ENCODE peak calls at places on chromosomes 5 and 9, in nine cellular contexts. N is IMR-90; Z is type B pancreatic cell; T is T-helper 1 cell; D is right atrium auricular region; P is mammary epithelial cell; Y is stimulated activated CD4-positive, alpha-beta T cell treated with anti-CD3 and anti-CD28 coated beads, Interleukin-4, amount 100 ng/mL, for 1 hour; M is central memory CD8-positive, alpha-beta T cell; F is NCI-H1694 treated with DMSO at 0.1 percent for 48 hours. O is an unnamed sample.

GRCh38 chr9:7432989-7433388 is 366.6 kb downstream of the DMAC1 start:
- DNase-seq in N (no peak), Z (no peak), T (no peak), D (no peak), P (peak), Y (no peak), M (no peak), F (no peak), O (no peak)

GRCh38 chr5:176383961-176384360 is 4.4 kb downstream of the NOP16 start:
- DNase-seq in N (no peak), Z (no peak), T (no peak), D (no peak), P (no peak), Y (no peak), M (no peak), F (no peak), O (no peak)

GRCh38 chr5:144596517-144596916 is 425.8 kb downstream of the KCTD16 start:
- DNase-seq in N (no peak), Z (no peak), T (no peak), D (no peak), P (no peak), Y (no peak), M (no peak), F (no peak), O (no peak)

GRCh38 chr9:120696551-120697230 is 17.6 kb downstream of the MEGF9 start:
- DNase-seq in N (peak), Z (no peak), T (no peak), D (no peak), P (peak), Y (no peak), M (no peak), F (no peak), O (no peak)

GRCh38 chr5:157934600-157934999 is 75.7 kb upstream of the CLINT1 start:
- DNase-seq in N (no peak), Z (no peak), T (no peak), D (no peak), P (no peak), Y (no peak), M (no peak), F (no peak), O (no peak)

GRCh38 chr5:150694638-150695037 is 6.2 kb downstream of the RBM22 start:
- DNase-seq in N (peak), Z (no peak), T (no peak), D (no peak), P (peak), Y (no peak), M (no peak), F (no peak), O (no peak)

GRCh38 chr5:132437604-132438275 is 52.8 kb downstream of the IRF1 start:
- DNase-seq in N (peak), Z (no peak), T (peak), D (peak), P (no peak), Y (peak), M (no peak), F (no peak), O (peak)

GRCh38 chr5:174453690-174454089 is 270.7 kb upstream of the MSX2 start:
- DNase-seq in N (no peak), Z (no peak), T (no peak), D (no peak), P (no peak), Y (no peak), M (no peak), F (no peak), O (no peak)

GRCh38 chr9:112711050-112711689 is 6.7 kb downstream of the INIP start:
- DNase-seq in N (peak), Z (no peak), T (no peak), D (no peak), P (peak), Y (no peak), M (no peak), F (no peak), O (no peak)

GRCh38 chr5:83657807-83658206 is 62.8 kb downstream of the HAPLN1 start:
- DNase-seq in N (no peak), Z (no peak), T (no peak), D (no peak), P (no peak), Y (no peak), M (no peak), F (no peak), O (no peak)

GRCh38 chr9:34603610-34604231 is 8.2 kb downstream of the RPP25L start:
- DNase-seq in N (peak), Z (peak), T (peak), D (peak), P (peak), Y (peak), M (peak), F (peak), O (peak)

GRCh38 chr5:107661038-107661649 is 9.6 kb downstream of the EFNA5 start:
- DNase-seq in N (no peak), Z (no peak), T (no peak), D (no peak), P (no peak), Y (no peak), M (no peak), F (no peak), O (no peak)

GRCh38 chr9:136608331-136609159 is 54.2 kb upstream of the EGFL7 start:
- DNase-seq in N (no peak), Z (no peak), T (no peak), D (no peak), P (no peak), Y (no peak), M (no peak), F (no peak), O (no peak)